ENCODE peak calls at places on chromosome 6, in seven cellular contexts. Z, L, K, I, O, M and S are unnamed samples.
A peak's percentile ranks its signal among the peaks of the same experiment; 100 is the strongest.

GRCh38 chr6:86440608-86441007 is 496.7 kb upstream of the HTR1E start:
- DNase-seq in O (no peak), L (no peak), M (no peak), Z (no peak), I (no peak), K (no peak), S (no peak)

GRCh38 chr6:135750081-135750480 is 101.4 kb upstream of the PDE7B start:
- DNase-seq in O (no peak), Z (no peak), L (no peak), I (no peak), K (no peak), M (no peak), S (no peak)

GRCh38 chr6:25487012-25487411 is 165.0 kb upstream of the SCGN start:
- DNase-seq in Z (no peak), M (no peak), L (no peak), O (no peak), I (no peak), K (no peak), S (no peak)

GRCh38 chr6:13446371-13446770 is 41.0 kb downstream of the GFOD1 start:
- DNase-seq in O (no peak), K (no peak), I (no peak), Z (no peak), L (no peak), M (no peak), S (peak; percentile 46)

GRCh38 chr6:77264970-77265369 is 198.3 kb downstream of the HTR1B start:
- DNase-seq in Z (no peak), I (no peak), O (no peak), M (peak; percentile 40), K (no peak), L (no peak), S (no peak)

GRCh38 chr6:40907198-40907701 is 131.8 kb downstream of the UNC5CL start:
- DNase-seq in K (peak; percentile 92), O (no peak), M (no peak), L (no peak), Z (no peak), I (peak; percentile 36), S (peak; percentile 84)

GRCh38 chr6:15266423-15266996 is 20.6 kb downstream of the JARID2 start:
- DNase-seq in M (peak; percentile 81), I (no peak), L (no peak), K (no peak), Z (no peak), O (no peak), S (no peak)

GRCh38 chr6:31907158-31907813 is 5.4 kb upstream of the ZBTB12 start:
- DNase-seq in K (peak; percentile 28), O (no peak), Z (no peak), L (no peak), I (peak; percentile 75), M (no peak), S (no peak)

GRCh38 chr6:11224252-11224965 is 8.1 kb downstream of the NEDD9 start:
- DNase-seq in Z (no peak), I (peak; percentile 31), M (no peak), O (no peak), L (no peak), K (no peak), S (no peak)

GRCh38 chr6:103327079-103327478 is 1532.6 kb downstream of the HACE1 start:
- DNase-seq in M (no peak), K (no peak), Z (no peak), I (no peak), L (no peak), O (no peak), S (no peak)

GRCh38 chr6:170147056-170147787 is 143.7 kb downstream of the DLL1 start:
- DNase-seq in L (no peak), M (no peak), O (no peak), K (no peak), I (no peak), Z (no peak), S (no peak)

GRCh38 chr6:33995046-33995872 is 150.6 kb downstream of the GRM4 start:
- DNase-seq in Z (no peak), I (no peak), L (no peak), M (no peak), K (no peak), O (no peak), S (no peak)

GRCh38 chr6:131258816-131259476 is 123.7 kb downstream of the AKAP7 start:
- DNase-seq in I (no peak), O (no peak), K (peak; percentile 24), M (peak; percentile 75), L (no peak), Z (peak; percentile 26), S (no peak)

GRCh38 chr6:30600576-30600975 is 16.5 kb downstream of the PPP1R10 start:
- DNase-seq in I (no peak), L (peak; percentile 41), O (no peak), M (no peak), K (peak; percentile 26), Z (no peak), S (no peak)

GRCh38 chr6:56652231-56652630 is 9.5 kb upstream of the DST start:
- DNase-seq in Z (no peak), M (no peak), I (no peak), K (no peak), L (no peak), O (no peak), S (no peak)

GRCh38 chr6:170034294-170034693 is 256.6 kb downstream of the DLL1 start:
- DNase-seq in M (no peak), K (no peak), Z (no peak), O (no peak), L (no peak), I (no peak), S (no peak)

GRCh38 chr6:43120938-43121913 is 45.1 kb downstream of the PTK7 start:
- DNase-seq in I (peak; percentile 99), L (peak; percentile 41), O (no peak), M (peak; percentile 95), Z (peak; percentile 44), K (peak; percentile 39), S (peak; percentile 70)

GRCh38 chr6:107561325-107561724 is 71.4 kb downstream of the SOBP start:
- DNase-seq in I (no peak), K (no peak), M (no peak), L (no peak), Z (no peak), O (no peak), S (peak; percentile 87)

GRCh38 chr6:169026175-169026574 is 227.5 kb downstream of the THBS2 start:
- DNase-seq in L (no peak), I (no peak), M (peak; percentile 10), K (no peak), O (no peak), Z (no peak), S (no peak)

GRCh38 chr6:139531148-139531547 is 156.7 kb upstream of the CITED2 start:
- DNase-seq in M (no peak), K (no peak), L (no peak), O (no peak), I (no peak), Z (no peak), S (no peak)

GRCh38 chr6:159074120-159074684 is 29.4 kb upstream of the TAGAP start:
- DNase-seq in Z (peak; percentile 41), M (peak; percentile 83), L (no peak), O (no peak), K (peak; percentile 51), I (peak; percentile 5), S (peak; percentile 12)

DNA sequence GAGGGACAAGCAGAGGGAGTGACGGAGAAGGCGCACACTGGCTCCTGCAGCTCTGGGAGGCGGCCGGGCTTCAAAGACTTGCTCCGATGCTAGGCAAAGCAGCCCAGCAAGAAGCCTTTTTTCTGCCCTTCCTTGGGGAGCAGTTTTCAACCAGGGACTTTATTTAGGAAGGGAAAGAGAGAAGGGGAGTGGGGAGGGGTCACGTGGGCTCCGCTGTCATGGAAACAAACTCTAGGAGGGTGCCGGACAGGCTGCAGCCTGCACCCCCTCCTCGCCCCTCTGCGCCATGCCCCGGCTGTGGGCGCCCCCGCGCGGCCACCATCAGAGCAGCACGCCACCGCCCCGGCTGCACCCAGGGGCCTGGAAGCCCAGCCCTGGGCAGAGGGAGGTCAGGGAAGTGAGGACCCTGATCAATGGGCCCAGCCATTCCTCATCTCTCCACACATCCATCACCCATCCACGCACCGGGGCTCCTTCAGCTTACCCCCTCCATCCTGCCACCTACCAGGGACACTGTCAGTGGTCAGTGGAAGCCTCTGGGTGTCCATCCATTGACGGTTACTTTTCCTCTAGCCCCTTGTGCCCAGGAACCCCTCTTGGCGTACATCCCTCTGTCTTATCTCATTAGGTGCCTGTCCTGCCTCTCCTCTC is 66.6 kb upstream of the CCDC167 start:
- DNase-seq in I (no peak), K (no peak), O (no peak), Z (no peak), M (no peak), L (peak; percentile 34), S (peak; percentile 87)
- H3K4me3 ChIP-seq in I (peak overlapping the region; percentile 48), K (no peak overlapping the region), O (peak overlapping the region; percentile 42), Z (no peak overlapping the region), M (peak overlapping the region; percentile 30), L (no peak overlapping the region), S (no peak overlapping the region)

DNA sequence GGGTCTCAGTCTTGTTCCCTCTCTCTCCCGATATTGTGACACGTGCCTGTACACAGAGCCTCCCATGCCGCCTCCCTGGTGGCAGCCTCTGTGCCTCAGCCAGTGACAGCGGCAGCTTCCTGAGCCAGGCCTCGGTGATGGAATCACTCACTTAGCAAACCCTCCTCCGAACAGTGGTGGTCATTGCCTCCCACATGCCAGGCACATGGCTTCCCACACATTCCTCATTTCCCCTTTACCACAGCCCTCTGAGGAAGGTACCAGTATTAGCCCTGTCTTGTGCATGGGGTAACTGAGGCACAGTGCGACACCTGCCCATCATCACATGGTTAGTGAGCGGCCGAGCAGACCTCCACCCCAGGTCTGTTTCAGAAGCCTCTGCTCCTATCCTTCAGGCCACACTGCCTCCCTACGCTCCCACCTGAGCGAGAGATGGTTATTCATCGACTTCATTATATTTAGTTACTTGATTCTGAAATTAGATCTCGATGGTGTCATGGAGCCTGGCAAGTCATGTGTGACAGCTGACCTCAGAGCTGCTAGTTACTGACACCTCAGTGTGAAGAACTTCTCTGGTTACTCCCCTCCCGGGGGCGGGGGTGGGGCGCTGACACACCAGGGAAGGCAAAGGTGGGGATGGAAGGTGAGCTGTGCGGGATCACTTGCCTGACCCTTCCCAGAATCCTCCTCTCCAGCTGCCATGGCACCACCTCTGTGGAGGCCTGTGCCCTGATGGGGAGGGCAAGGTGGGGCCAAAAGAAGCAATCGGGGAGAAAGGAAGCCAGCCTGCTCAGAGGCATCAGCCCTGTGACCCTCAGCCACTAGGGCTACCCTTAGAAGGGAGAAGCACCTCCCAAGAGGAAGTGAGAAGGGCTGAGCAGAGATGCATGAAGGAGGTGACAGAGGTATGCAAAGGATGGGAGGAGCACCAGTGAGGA is 17.9 kb downstream of the MDGA1 start:
- DNase-seq in M (peak; percentile 72), I (no peak), L (no peak), K (no peak), Z (no peak), O (no peak), S (no peak)
- H3K4me3 ChIP-seq in M (no peak overlapping the region), I (no peak overlapping the region), L (no peak overlapping the region), K (no peak overlapping the region), Z (no peak overlapping the region), O (no peak overlapping the region), S (no peak overlapping the region)

GRCh38 chr6:89817481-89817880 is 2.1 kb downstream of the MDN1 start:
- DNase-seq in L (no peak), K (no peak), M (peak; percentile 96), O (no peak), Z (no peak), I (no peak), S (no peak)
- H3K4me3 ChIP-seq in L (no peak overlapping the region), K (no peak overlapping the region), M (peak overlapping the region; percentile 3), O (no peak overlapping the region), Z (no peak overlapping the region), I (no peak overlapping the region), S (no peak overlapping the region)

DNA sequence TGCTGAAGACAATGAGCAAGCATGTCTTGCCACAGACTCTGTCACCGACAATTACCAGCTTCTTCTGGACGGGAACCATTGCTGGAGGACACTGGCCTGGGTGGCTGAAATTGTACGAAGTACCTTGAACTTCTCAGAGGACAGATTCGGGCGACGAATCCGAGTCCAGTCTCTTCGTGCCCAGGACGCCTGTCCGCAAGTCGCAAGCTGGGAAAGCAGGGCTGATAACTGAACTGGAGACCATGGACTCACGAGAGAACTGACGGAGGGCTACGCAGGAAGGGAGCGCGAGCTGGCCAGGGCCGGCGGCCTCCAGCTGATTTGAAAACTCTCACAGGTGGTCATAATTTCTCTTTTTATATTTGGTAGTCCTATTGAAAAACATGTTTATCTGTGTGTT is 1229.5 kb upstream of the MAP3K7 start:
- DNase-seq in L (no peak), K (no peak), O (no peak), I (no peak), Z (no peak), M (no peak), S (no peak)
- H3K4me3 ChIP-seq in L (no peak overlapping the region), K (no peak overlapping the region), O (no peak overlapping the region), I (no peak overlapping the region), Z (no peak overlapping the region), M (no peak overlapping the region), S (no peak overlapping the region)